ENCODE peak calls at places on chromosome 18, in ten cellular contexts. C is cardiac muscle cell, E is heart left ventricle, I is dorsolateral prefrontal cortex, Y is SJSA1, X is PC-3, J is cardiac fibroblast, S is MM.1S, P is right atrium auricular region, A is AG10803. N is an unnamed sample.

GRCh38 chr18:59180150-59180845 is 39.7 kb upstream of the GRP start:
- DNase-seq in C (no peak), E (no peak), I (no peak), Y (no peak), X (no peak), J (peak), S (no peak), P (no peak), A (peak), N (peak)

GRCh38 chr18:73201940-73202339 is 334.2 kb upstream of the NETO1 start:
- DNase-seq in C (no peak), E (no peak), I (no peak), Y (no peak), X (peak), J (peak), S (no peak), P (no peak), A (no peak), N (peak)

GRCh38 chr18:48989304-48990284 is 38.8 kb upstream of the SMAD7 start:
- DNase-seq in C (no peak), E (no peak), I (no peak), Y (no peak), X (no peak), J (no peak), S (no peak), P (no peak), A (peak), N (no peak)

GRCh38 chr18:44036500-44036899 is 644.2 kb upstream of the SETBP1 start:
- DNase-seq in C (peak), E (peak), I (no peak), Y (peak), X (no peak), J (peak), S (no peak), P (no peak), A (no peak), N (no peak)

GRCh38 chr18:46917108-46917807 is at the start of the genes KATNAL2 and PIAS2:
- DNase-seq in C (peak), E (peak), I (peak), Y (peak), X (peak), J (peak), S (peak), P (peak), A (peak), N (peak)

GRCh38 chr18:79558196-79559120 is 121.1 kb upstream of the CTDP1 start:
- DNase-seq in C (no peak), E (no peak), I (peak), Y (no peak), X (no peak), J (no peak), S (no peak), P (no peak), A (no peak), N (no peak)

GRCh38 chr18:35617865-35618264 is 36.3 kb downstream of the GALNT1 start:
- DNase-seq in C (no peak), E (no peak), I (no peak), Y (no peak), X (no peak), J (no peak), S (no peak), P (no peak), A (no peak), N (no peak)

GRCh38 chr18:77165489-77166415 is 33.2 kb upstream of the MBP start:
- DNase-seq in C (no peak), E (peak), I (no peak), Y (no peak), X (no peak), J (peak), S (no peak), P (peak), A (peak), N (no peak)

GRCh38 chr18:23137788-23138216 is 2.5 kb downstream of the CABLES1 start:
- DNase-seq in C (no peak), E (no peak), I (no peak), Y (no peak), X (no peak), J (no peak), S (peak), P (no peak), A (no peak), N (no peak)

GRCh38 chr18:43571078-43571689 is 293.9 kb upstream of the SYT4 start:
- DNase-seq in C (peak), E (no peak), I (no peak), Y (no peak), X (peak), J (peak), S (peak), P (no peak), A (peak), N (peak)

GRCh38 chr18:70907673-70908072 is 618.8 kb downstream of the SOCS6 start:
- DNase-seq in C (no peak), E (no peak), I (no peak), Y (no peak), X (peak), J (peak), S (peak), P (no peak), A (no peak), N (no peak)

GRCh38 chr18:47054369-47054768 is 18.9 kb upstream of the ELOA2 start:
- DNase-seq in C (no peak), E (no peak), I (no peak), Y (no peak), X (no peak), J (no peak), S (no peak), P (no peak), A (no peak), N (no peak)

GRCh38 chr18:55546873-55547704 is 40.9 kb downstream of the TCF4 start:
- DNase-seq in C (no peak), E (peak), I (no peak), Y (no peak), X (no peak), J (peak), S (no peak), P (peak), A (peak), N (peak)

DNA sequence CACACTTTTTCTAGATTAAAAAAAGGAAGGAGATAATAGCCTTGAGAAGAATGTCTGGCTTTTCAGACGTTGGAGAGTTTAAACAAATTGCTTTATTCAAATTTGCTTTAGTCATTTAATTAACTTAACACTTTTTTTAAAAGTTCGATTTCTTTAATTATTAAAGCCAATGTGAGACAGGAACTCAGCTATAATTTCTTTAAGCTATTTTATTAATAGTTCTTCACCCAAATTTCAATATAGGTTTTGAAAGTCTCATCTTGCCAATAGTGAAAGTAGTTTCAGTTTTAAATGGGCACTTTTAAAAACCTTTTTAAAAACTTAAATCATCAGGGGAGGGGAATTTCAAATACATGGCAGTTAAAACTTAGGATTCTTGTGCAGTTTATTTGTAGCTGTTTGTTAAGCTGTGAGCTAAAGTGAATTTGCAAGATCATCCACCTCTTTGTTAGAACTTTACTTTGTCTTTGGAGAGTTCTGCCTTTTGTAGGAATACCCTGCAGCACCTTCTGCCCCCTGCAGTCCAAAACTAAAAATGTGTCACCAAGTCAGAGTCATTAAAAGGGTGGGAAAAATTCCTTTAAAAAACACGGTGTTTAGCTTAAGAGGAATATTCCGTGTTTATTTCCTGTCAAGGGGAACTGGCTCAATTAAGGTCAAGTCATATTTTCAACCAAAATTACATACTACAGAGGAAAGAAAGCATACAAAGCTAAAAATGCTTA is 4.6 kb downstream of the TGIF1 start:
- DNase-seq in C (peak), E (no peak), I (no peak), Y (no peak), X (peak), J (peak), S (peak), P (no peak), A (peak), N (peak)
- H3K4me3 ChIP-seq in C (peak), E (peak), I (peak), Y (peak), X (peak), J (peak), S (peak), P (peak), A (peak), N (peak)

GRCh38 chr18:51049137-51049536 is 19.1 kb downstream of the SMAD4 start:
- DNase-seq in C (no peak), E (no peak), I (no peak), Y (no peak), X (no peak), J (no peak), S (no peak), P (no peak), A (no peak), N (no peak)
- H3K4me3 ChIP-seq in C (no peak), E (no peak), I (no peak), Y (no peak), X (no peak), J (no peak), S (no peak), P (no peak), A (no peak), N (no peak)

DNA sequence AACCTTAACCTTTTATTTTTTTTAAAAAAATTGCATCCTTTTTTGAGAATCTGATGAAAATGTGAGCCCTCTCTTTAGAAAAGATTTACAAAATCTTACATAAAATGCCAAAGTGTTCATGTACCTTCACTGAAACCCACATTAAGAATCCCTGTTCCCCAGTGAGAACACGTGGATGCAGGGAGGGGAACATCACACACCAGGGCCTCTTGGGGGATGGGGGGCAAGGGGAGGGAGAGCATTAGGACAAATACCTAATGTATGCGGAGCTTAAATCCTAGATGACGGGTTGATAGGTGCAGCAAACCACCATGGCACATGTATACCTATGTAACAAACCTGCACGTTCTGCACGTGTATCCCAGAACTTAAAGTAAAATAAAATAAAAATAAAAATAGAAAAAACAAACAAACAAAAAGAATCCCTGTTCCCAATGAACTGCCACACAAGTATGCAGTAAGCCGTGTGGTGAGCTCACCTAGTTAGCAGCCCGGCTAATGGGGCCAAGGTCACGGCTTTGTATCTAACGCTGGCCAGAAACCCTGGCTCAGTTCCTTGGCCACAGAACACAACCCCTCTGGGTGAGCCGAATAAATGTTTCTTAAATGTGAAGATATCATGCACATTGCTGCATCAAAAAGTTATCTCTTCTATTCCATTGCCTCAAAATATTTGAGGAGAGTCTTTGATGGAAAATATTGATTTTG is 41.4 kb downstream of the CHST9 start:
- DNase-seq in C (no peak), E (peak), I (no peak), Y (no peak), X (no peak), J (no peak), S (no peak), P (no peak), A (no peak), N (no peak)
- H3K4me3 ChIP-seq in C (no peak), E (no peak), I (no peak), Y (no peak), X (no peak), J (no peak), S (no peak), P (no peak), A (no peak), N (no peak)

GRCh38 chr18:1488394-1488793 is 583.7 kb downstream of the ADCYAP1 start:
- DNase-seq in C (no peak), E (no peak), I (no peak), Y (no peak), X (no peak), J (no peak), S (no peak), P (no peak), A (no peak), N (no peak)
- H3K4me3 ChIP-seq in C (no peak), E (no peak), I (no peak), Y (no peak), X (no peak), J (no peak), S (no peak), P (no peak), A (no peak), N (no peak)

GRCh38 chr18:75073654-75074053 is 135.3 kb downstream of the PTGR3 start:
- DNase-seq in C (no peak), E (no peak), I (no peak), Y (no peak), X (no peak), J (no peak), S (no peak), P (no peak), A (no peak), N (no peak)

GRCh38 chr18:75072672-75073371 is 136.1 kb downstream of the PTGR3 start:
- DNase-seq in C (no peak), E (no peak), I (no peak), Y (no peak), X (no peak), J (no peak), S (no peak), P (peak), A (no peak), N (no peak)

GRCh38 chr18:75070625-75071483 is 138.1 kb downstream of the PTGR3 start:
- DNase-seq in C (no peak), E (peak), I (no peak), Y (no peak), X (peak), J (peak), S (no peak), P (peak), A (peak), N (peak)

GRCh38 chr18:75071484-75071785 is 137.5 kb downstream of the PTGR3 start:
- DNase-seq in C (no peak), E (peak), I (no peak), Y (no peak), X (no peak), J (no peak), S (no peak), P (no peak), A (no peak), N (no peak)

GRCh38 chr18:75071866-75072671 is 136.9 kb downstream of the PTGR3 start:
- DNase-seq in C (no peak), E (no peak), I (no peak), Y (no peak), X (no peak), J (no peak), S (no peak), P (peak), A (no peak), N (no peak)
- H3K4me3 ChIP-seq in C (no peak), E (no peak), I (no peak), Y (no peak), X (peak), J (no peak), S (no peak), P (no peak), A (no peak), N (no peak)

DNA sequence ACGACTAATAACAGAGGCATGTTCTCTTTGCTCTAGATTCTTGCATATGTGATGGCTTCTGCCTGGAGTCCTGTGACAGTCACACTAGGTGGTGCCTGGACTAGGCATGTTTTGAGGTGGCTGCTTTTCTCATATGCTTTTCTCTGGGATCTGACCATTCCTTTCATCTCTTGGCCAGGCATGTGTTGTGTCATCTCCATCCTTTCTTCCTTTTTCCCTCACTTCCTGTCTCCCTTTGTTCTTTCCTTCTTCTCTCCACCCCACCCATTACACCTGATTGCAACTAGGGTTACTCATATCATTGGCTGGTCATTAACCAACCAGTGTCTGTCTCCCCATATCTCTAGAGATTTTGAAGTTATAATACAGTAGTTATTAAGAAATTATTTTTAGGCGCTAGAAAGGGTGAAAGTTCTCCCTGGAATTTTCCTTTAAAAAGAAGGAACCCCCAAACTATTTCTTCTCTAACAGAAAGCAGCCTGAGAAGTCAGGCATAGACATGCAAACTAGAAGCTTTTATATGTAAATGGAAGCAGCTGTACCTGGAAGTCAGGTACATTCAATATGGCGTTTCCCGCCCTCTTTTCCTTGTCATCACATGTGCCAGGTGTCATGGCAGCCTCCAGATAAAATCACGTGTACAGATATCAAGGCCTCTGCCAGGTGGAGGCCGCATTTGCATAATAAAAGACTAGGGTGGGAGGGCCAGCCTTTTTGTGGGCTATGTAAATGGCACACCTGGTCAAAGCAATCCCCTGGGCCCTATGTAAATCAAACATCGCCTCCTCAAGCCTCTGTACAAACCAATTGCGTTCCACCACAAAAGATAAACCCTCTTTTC is 220.4 kb upstream of the MEX3C start:
- DNase-seq in C (no peak), E (no peak), I (no peak), Y (no peak), X (no peak), J (no peak), S (no peak), P (no peak), A (no peak), N (no peak)
- H3K4me3 ChIP-seq in C (no peak), E (no peak), I (no peak), Y (no peak), X (no peak), J (no peak), S (no peak), P (no peak), A (no peak), N (no peak)

GRCh38 chr18:5239447-5239846 is 42.4 kb upstream of the AKAIN1 start:
- DNase-seq in C (no peak), E (no peak), I (no peak), Y (no peak), X (no peak), J (peak), S (no peak), P (no peak), A (no peak), N (no peak)
- H3K4me3 ChIP-seq in C (peak), E (peak), I (peak), Y (peak), X (peak), J (peak), S (no peak), P (peak), A (peak), N (peak)

DNA sequence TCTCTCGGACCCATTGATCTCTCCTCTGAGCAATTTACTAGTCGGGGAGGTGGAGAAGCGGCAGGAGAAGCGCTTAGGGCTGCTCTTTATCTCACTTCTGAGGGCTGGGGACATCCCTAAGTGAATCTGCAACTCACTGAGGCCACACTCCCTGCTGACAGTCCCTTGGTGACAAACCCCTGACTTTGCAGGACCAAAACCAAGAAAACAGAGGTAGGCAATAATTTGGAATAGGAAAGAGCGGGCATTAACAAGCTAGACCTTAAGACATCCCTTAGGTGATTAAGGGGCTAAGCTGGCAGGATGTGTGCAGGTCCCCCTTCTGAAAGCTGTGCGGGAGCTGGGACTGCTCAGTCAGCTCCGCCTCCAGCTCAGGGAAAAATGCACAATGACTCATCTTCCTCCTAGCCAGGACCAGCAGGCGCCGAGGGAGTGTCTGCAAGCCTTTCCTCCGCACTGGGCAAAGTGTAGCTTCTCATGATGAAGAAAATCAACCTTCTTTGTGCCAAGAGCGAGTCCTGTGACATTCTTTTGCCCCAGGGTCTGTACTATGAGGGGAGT is 63.3 kb downstream of the BOD1L2 start:
- DNase-seq in C (peak), E (peak), I (peak), Y (peak), X (peak), J (peak), S (peak), P (peak), A (peak), N (peak)
- H3K4me3 ChIP-seq in C (no peak), E (no peak), I (peak), Y (no peak), X (peak), J (no peak), S (peak), P (peak), A (no peak), N (no peak)

DNA sequence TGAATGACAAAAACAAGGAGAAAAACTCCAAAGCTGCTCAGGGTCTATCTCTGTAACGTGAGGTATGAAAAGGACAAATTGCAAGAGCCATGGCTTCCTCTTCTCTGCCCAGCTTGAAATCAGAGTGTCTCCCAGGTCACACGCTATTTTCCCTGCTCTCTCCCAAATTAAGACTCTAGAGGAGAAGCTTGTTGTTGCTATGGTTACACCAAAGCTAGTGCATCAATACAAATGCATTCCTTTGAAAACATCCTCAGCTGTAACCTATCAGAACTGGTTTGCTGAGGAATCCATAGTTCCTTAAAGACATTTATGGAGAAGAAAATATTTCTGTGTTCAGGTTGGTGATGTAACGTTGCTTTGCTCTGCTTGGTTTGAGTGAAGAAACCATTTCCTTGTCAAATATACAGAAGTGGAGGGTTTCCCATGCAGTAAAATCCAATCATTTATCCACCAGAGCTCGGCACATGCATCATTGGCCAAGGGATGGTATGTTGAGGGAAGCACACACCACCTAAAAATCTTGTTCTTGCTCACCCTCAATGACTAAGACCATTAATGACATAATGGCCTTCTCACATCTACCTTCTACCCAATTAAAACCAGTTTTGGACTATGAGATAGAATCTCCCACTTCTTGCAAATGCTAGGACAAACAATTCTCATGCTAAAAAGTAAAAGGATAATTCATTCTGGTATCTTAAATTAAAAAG is 2135.6 kb upstream of the CELF4 start:
- DNase-seq in C (no peak), E (no peak), I (no peak), Y (no peak), X (peak), J (no peak), S (no peak), P (no peak), A (peak), N (no peak)
- H3K4me3 ChIP-seq in C (no peak), E (no peak), I (no peak), Y (no peak), X (no peak), J (no peak), S (no peak), P (no peak), A (no peak), N (no peak)

N was measured in astrocyte.